ENCODE peak calls at places on chromosome 10, in four cellular contexts. One of them, this sample, is unnamed.

GRCh38 chr10:123972481-123973401 is 81.1 kb upstream of the CPXM2 start:
- DNase-seq in NCI-H1930: no peak
- DNase-seq in T-helper 2 cell: no peak
- DNase-seq in H54: no peak
- DNase-seq in this sample: no peak

GRCh38 chr10:10792681-10793080 is 225.0 kb upstream of the CELF2 start:
- DNase-seq in NCI-H1930: no peak
- DNase-seq in H54: no peak
- DNase-seq in T-helper 2 cell: no peak
- DNase-seq in this sample: no peak

GRCh38 chr10:102919992-102920736 is 2.1 kb downstream of the CNNM2 start:
- DNase-seq in NCI-H1930: no peak
- DNase-seq in T-helper 2 cell: no peak
- DNase-seq in H54: no peak
- DNase-seq in this sample: no peak

GRCh38 chr10:6445671-6446278 is 134.3 kb downstream of the PRKCQ start:
- DNase-seq in H54: peak; percentile 9
- DNase-seq in NCI-H1930: no peak
- DNase-seq in T-helper 2 cell: peak; percentile 73
- DNase-seq in this sample: peak; percentile 8

GRCh38 chr10:108801775-108802516 is 1121.4 kb downstream of the XPNPEP1 start:
- DNase-seq in H54: no peak
- DNase-seq in T-helper 2 cell: no peak
- DNase-seq in NCI-H1930: no peak
- DNase-seq in this sample: no peak

GRCh38 chr10:115982526-115982925 is 290.5 kb downstream of the GFRA1 start:
- DNase-seq in NCI-H1930: no peak
- DNase-seq in T-helper 2 cell: no peak
- DNase-seq in H54: no peak
- DNase-seq in this sample: no peak

GRCh38 chr10:33612551-33612950 is 278.1 kb upstream of the NRP1 start:
- DNase-seq in NCI-H1930: no peak
- DNase-seq in H54: no peak
- DNase-seq in T-helper 2 cell: peak; percentile 56
- DNase-seq in this sample: no peak

GRCh38 chr10:125076891-125077643 is 83.3 kb downstream of the CTBP2 start:
- DNase-seq in T-helper 2 cell: no peak
- DNase-seq in NCI-H1930: no peak
- DNase-seq in H54: no peak
- DNase-seq in this sample: no peak

GRCh38 chr10:46544989-46545791 is 11.3 kb downstream of the GPRIN2 start:
- DNase-seq in T-helper 2 cell: peak; percentile 47
- DNase-seq in NCI-H1930: no peak
- DNase-seq in H54: peak; percentile 76
- DNase-seq in this sample: no peak

GRCh38 chr10:44309939-44310761 is 74.7 kb downstream of the CXCL12 start:
- DNase-seq in H54: no peak
- DNase-seq in T-helper 2 cell: peak; percentile 17
- DNase-seq in NCI-H1930: no peak
- DNase-seq in this sample: no peak

GRCh38 chr10:72084094-72084459 is 4.3 kb downstream of the SPOCK2 start:
- DNase-seq in NCI-H1930: no peak
- DNase-seq in H54: no peak
- DNase-seq in T-helper 2 cell: peak; percentile 76
- DNase-seq in this sample: no peak

GRCh38 chr10:45566415-45566814 is 106.2 kb downstream of the ZFAND4 start:
- DNase-seq in H54: no peak
- DNase-seq in T-helper 2 cell: no peak
- DNase-seq in NCI-H1930: no peak
- DNase-seq in this sample: no peak

GRCh38 chr10:3852147-3852904 is 67.3 kb upstream of the KLF6 start:
- DNase-seq in T-helper 2 cell: peak; percentile 88
- DNase-seq in NCI-H1930: no peak
- DNase-seq in H54: peak; percentile 40
- DNase-seq in this sample: peak; percentile 97

GRCh38 chr10:124281666-124282065 is 137.1 kb downstream of the OAT start:
- DNase-seq in T-helper 2 cell: no peak
- DNase-seq in H54: no peak
- DNase-seq in NCI-H1930: no peak
- DNase-seq in this sample: no peak

GRCh38 chr10:44393051-44393630 is 8.2 kb upstream of the CXCL12 start:
- DNase-seq in NCI-H1930: no peak
- DNase-seq in T-helper 2 cell: no peak
- DNase-seq in H54: no peak
- DNase-seq in this sample: no peak

GRCh38 chr10:48518412-48518811 is 86.5 kb downstream of the ARHGAP22 start:
- DNase-seq in H54: no peak
- DNase-seq in T-helper 2 cell: no peak
- DNase-seq in NCI-H1930: no peak
- DNase-seq in this sample: no peak

GRCh38 chr10:77926566-77927342 is at the start of gene DLG5:
- DNase-seq in NCI-H1930: peak; percentile 31
- DNase-seq in H54: peak; percentile 71
- DNase-seq in T-helper 2 cell: peak; percentile 36
- DNase-seq in this sample: no peak

GRCh38 chr10:1180071-1180730 is 124.0 kb downstream of the WDR37 start:
- DNase-seq in H54: no peak
- DNase-seq in NCI-H1930: no peak
- DNase-seq in T-helper 2 cell: no peak
- DNase-seq in this sample: no peak

GRCh38 chr10:34109952-34110702 is 705.0 kb downstream of the PARD3 start:
- DNase-seq in NCI-H1930: no peak
- DNase-seq in H54: peak; percentile 79
- DNase-seq in T-helper 2 cell: no peak
- DNase-seq in this sample: no peak

GRCh38 chr10:126421745-126422144 is 33.5 kb upstream of the ADAM12 start:
- DNase-seq in T-helper 2 cell: no peak
- DNase-seq in H54: peak; percentile 25
- DNase-seq in NCI-H1930: no peak
- DNase-seq in this sample: no peak

GRCh38 chr10:99711129-99711719 is 20.7 kb downstream of the COX15 start:
- DNase-seq in H54: peak; percentile 8
- DNase-seq in T-helper 2 cell: peak; percentile 57
- DNase-seq in NCI-H1930: no peak
- DNase-seq in this sample: peak; percentile 17

GRCh38 chr10:72509951-72510350 is 115.9 kb downstream of the MICU1 start:
- DNase-seq in NCI-H1930: no peak
- DNase-seq in T-helper 2 cell: no peak
- DNase-seq in H54: no peak
- DNase-seq in this sample: no peak

GRCh38 chr10:98344589-98345038 is 70.4 kb downstream of the PYROXD2 start:
- DNase-seq in NCI-H1930: no peak
- DNase-seq in H54: no peak
- DNase-seq in T-helper 2 cell: no peak
- DNase-seq in this sample: no peak

GRCh38 chr10:5958680-5959079 is 18.7 kb downstream of the IL15RA start:
- DNase-seq in NCI-H1930: no peak
- DNase-seq in T-helper 2 cell: no peak
- DNase-seq in H54: no peak
- DNase-seq in this sample: no peak

GRCh38 chr10:70093335-70093944 is 39.2 kb downstream of the AIFM2 start:
- DNase-seq in H54: no peak
- DNase-seq in T-helper 2 cell: peak; percentile 91
- DNase-seq in NCI-H1930: no peak
- DNase-seq in this sample: no peak

GRCh38 chr10:82497451-82497850 is 622.5 kb downstream of the NRG3 start:
- DNase-seq in T-helper 2 cell: no peak
- DNase-seq in H54: no peak
- DNase-seq in NCI-H1930: no peak
- DNase-seq in this sample: no peak

GRCh38 chr10:21732067-21732772 is 198.2 kb downstream of the MLLT10 start:
- DNase-seq in H54: peak; percentile 30
- DNase-seq in NCI-H1930: no peak
- DNase-seq in T-helper 2 cell: peak; percentile 61
- DNase-seq in this sample: no peak

GRCh38 chr10:930415-931325 is 835 bp downstream of the LARP4B start:
- DNase-seq in T-helper 2 cell: peak; percentile 55
- DNase-seq in H54: peak; percentile 38
- DNase-seq in NCI-H1930: no peak
- DNase-seq in this sample: no peak

GRCh38 chr10:59536151-59536550 is 173.5 kb downstream of the SLC16A9 start:
- DNase-seq in H54: peak; percentile 29
- DNase-seq in NCI-H1930: no peak
- DNase-seq in T-helper 2 cell: no peak
- DNase-seq in this sample: no peak

GRCh38 chr10:67788028-67788886 is 49.7 kb downstream of the DNAJC12 start:
- DNase-seq in T-helper 2 cell: peak; percentile 75
- DNase-seq in NCI-H1930: no peak
- DNase-seq in H54: peak; percentile 67
- DNase-seq in this sample: peak; percentile 24

GRCh38 chr10:22372922-22373321 is 27.6 kb downstream of the SPAG6 start:
- DNase-seq in T-helper 2 cell: no peak
- DNase-seq in H54: no peak
- DNase-seq in NCI-H1930: no peak
- DNase-seq in this sample: no peak

GRCh38 chr10:13536674-13537366 is 8.0 kb upstream of the BEND7 start:
- DNase-seq in H54: peak; percentile 32
- DNase-seq in NCI-H1930: peak; percentile 35
- DNase-seq in T-helper 2 cell: peak; percentile 12
- DNase-seq in this sample: peak; percentile 10